ENCODE peak calls at places on chromosomes 12 and 14, in five cellular contexts. G, T, Y, Z and P are unnamed samples.

GRCh38 chr14:25537846-25538455 is 488.0 kb upstream of the STXBP6 start:
- DNase-seq in G (peak; percentile 81), T (no peak), Y (peak; percentile 44), Z (no peak), P (no peak)

GRCh38 chr14:62592877-62593276 is 452.4 kb downstream of the KCNH5 start:
- DNase-seq in G (no peak), T (no peak), Y (no peak), Z (no peak), P (no peak)

GRCh38 chr12:98591209-98591608 is 2.3 kb upstream of the SLC25A3 start:
- DNase-seq in G (no peak), T (no peak), Y (no peak), Z (no peak), P (no peak)

GRCh38 chr12:104303538-104304151 is at the start of gene EID3:
- DNase-seq in G (peak; percentile 93), T (peak; percentile 71), Y (peak; percentile 91), Z (peak; percentile 84), P (peak; percentile 80)

GRCh38 chr14:32110200-32110896 is 33.2 kb downstream of the ARHGAP5 start:
- DNase-seq in G (no peak), T (no peak), Y (no peak), Z (no peak), P (no peak)

GRCh38 chr12:105939181-105939721 is 199.5 kb downstream of the NUAK1 start:
- DNase-seq in G (no peak), T (no peak), Y (no peak), Z (no peak), P (no peak)

GRCh38 chr14:65025818-65026217 is 39.1 kb downstream of the FNTB start:
- DNase-seq in G (no peak), T (no peak), Y (no peak), Z (no peak), P (no peak)

GRCh38 chr14:53567236-53567785 is 389.3 kb downstream of the BMP4 start:
- DNase-seq in G (no peak), T (no peak), Y (no peak), Z (no peak), P (no peak)

GRCh38 chr14:74875941-74876913 is at the start of gene PROX2:
- DNase-seq in G (no peak), T (no peak), Y (no peak), Z (peak; percentile 3), P (no peak)

GRCh38 chr12:11697670-11698387 is 48.4 kb downstream of the ETV6 start:
- DNase-seq in G (no peak), T (no peak), Y (no peak), Z (no peak), P (no peak)

GRCh38 chr14:54735424-54735823 is 167.2 kb downstream of the GCH1 start:
- DNase-seq in G (no peak), T (no peak), Y (no peak), Z (no peak), P (no peak)

GRCh38 chr14:39446131-39446744 is 14.0 kb upstream of the FBXO33 start:
- DNase-seq in G (no peak), T (no peak), Y (no peak), Z (no peak), P (no peak)

GRCh38 chr14:102390064-102390463 is 27.3 kb downstream of the TECPR2 start:
- DNase-seq in G (no peak), T (peak; percentile 56), Y (no peak), Z (no peak), P (no peak)

GRCh38 chr14:68616255-68616902 is 176.5 kb downstream of the ZFP36L1 start:
- DNase-seq in G (no peak), T (peak; percentile 44), Y (no peak), Z (no peak), P (no peak)

GRCh38 chr14:65258391-65258790 is 154.1 kb upstream of the FUT8 start:
- DNase-seq in G (no peak), T (peak; percentile 98), Y (no peak), Z (no peak), P (no peak)

GRCh38 chr14:73739899-73740685 is 25.9 kb upstream of the PNMA1 start:
- DNase-seq in G (no peak), T (peak; percentile 27), Y (no peak), Z (no peak), P (no peak)

GRCh38 chr12:42144174-42144423 is 575 bp downstream of the GXYLT1 start:
- DNase-seq in G (peak; percentile 50), T (no peak), Y (no peak), Z (no peak), P (no peak)

GRCh38 chr12:51832708-51833107 is 15.8 kb downstream of the FIGNL2 start:
- DNase-seq in G (no peak), T (no peak), Y (no peak), Z (no peak), P (no peak)

GRCh38 chr14:105309371-105309770 is 5.2 kb upstream of the PACS2 start:
- DNase-seq in G (no peak), T (no peak), Y (no peak), Z (no peak), P (no peak)

GRCh38 chr12:131529196-131530040 is 181.5 kb upstream of the SFSWAP start:
- DNase-seq in G (peak; percentile 93), T (no peak), Y (no peak), Z (no peak), P (no peak)

GRCh38 chr12:51244269-51244668 is 5.6 kb downstream of the DAZAP2 start:
- DNase-seq in G (no peak), T (no peak), Y (no peak), Z (no peak), P (no peak)

GRCh38 chr14:49893309-49894213 is 679 bp downstream of the ARF6 start:
- DNase-seq in G (peak; percentile 46), T (no peak), Y (peak; percentile 67), Z (peak; percentile 64), P (peak; percentile 66)

GRCh38 chr12:6952121-6952859 is 1.1 kb downstream of the PTPN6 start:
- DNase-seq in G (no peak), T (no peak), Y (no peak), Z (no peak), P (no peak)

GRCh38 chr12:109840349-109841073 is 7.3 kb upstream of the TRPV4 start:
- DNase-seq in G (no peak), T (peak; percentile 88), Y (no peak), Z (no peak), P (no peak)

GRCh38 chr14:46147486-46147885 is 504.1 kb downstream of the RPL10L start:
- DNase-seq in G (no peak), T (no peak), Y (no peak), Z (no peak), P (no peak)

GRCh38 chr14:86050072-86050683 is 520.2 kb downstream of the FLRT2 start:
- DNase-seq in G (no peak), T (no peak), Y (no peak), Z (no peak), P (no peak)

DNA sequence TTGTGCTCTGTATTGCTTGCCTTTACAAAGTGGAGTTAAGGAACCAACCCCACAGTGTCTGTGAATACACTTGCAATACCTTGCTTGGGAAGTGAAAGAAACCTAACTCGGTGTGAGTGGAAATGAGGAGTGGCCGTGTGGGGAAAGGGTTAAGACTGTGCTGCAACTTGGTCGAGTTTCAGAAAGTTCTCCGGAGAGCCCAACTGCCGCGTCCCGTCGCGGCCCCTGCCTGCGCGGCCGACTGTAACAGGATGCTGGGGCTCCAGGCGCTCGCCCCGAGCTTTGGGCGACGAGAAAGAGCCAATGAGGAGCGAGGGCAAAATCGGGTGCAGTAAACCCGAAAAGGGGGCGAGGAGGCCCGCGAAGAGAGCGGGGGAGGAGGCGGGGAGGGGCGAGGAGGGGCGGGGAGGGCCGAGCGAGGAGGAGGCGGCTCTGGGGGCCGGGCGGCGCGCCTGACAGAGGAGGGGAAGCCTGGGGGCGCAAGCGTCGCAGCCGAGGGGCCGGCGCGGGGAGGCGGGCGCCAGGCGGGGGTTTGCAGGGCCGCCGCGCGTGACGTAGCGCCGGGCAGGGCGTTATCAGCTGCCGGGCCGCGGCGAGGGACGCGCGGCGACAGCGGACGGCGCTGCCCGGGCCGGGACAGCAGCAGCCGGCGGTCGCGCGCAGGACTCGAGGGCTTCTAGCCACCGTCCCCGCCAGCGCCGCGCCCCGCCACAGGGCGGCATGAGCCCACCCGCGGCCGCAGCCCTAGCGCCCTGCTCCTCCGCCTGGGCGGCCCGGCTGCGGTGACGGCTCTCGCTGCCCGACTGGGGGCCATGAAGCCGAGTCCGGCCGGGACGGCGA is at the start of gene DACT1:
- DNase-seq in G (peak; percentile 70), T (no peak), Y (peak; percentile 44), Z (no peak), P (peak; percentile 70)
- H3K27ac ChIP-seq in G (peak within 1 kb of the TSS; percentile 86), T (no peak within 1 kb of the TSS), Y (peak within 1 kb of the TSS; percentile 72), Z (no peak within 1 kb of the TSS), P (peak within 1 kb of the TSS; percentile 85)

DNA sequence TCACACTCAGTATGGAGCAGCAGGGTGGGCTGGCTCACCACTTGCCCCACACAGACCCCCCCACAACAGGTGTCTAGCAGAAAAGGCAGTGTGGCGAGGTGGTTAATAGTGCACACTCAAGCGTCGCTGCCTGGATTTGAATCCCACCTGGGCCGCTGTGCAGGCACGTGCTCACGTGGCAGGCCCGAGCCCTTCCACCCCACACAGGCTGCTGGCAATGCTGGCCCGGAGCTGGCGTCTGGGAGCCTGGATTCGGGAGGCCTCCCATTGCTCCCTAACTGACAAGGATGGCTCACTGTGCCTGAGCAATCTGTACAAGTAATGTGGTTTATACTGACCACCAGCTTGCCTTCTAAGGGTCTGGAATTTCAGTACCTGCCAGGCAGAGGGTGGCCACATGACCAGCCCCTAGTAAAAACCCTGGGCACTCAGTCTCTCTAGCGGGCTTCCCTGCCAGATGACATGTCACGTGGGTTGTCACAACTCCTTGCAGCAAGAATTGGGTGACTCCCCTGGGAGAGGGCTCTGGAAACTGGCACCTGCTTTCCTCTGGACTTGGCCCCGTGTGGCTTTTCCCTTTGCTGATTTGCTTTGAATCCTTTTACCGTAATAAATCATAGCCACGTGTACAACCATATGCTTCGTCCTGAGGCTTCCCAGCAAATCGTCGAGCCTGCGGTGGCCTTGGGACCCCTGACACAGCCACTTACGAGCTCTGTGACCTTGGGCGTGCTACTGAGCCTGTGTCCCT is 72.8 kb downstream of the SCARB1 start:
- DNase-seq in G (no peak), T (no peak), Y (no peak), Z (no peak), P (no peak)
- H3K4me3 ChIP-seq in G (no peak overlapping the region), T (no peak overlapping the region), Y (no peak overlapping the region), Z (no peak overlapping the region), P (no peak overlapping the region)

DNA sequence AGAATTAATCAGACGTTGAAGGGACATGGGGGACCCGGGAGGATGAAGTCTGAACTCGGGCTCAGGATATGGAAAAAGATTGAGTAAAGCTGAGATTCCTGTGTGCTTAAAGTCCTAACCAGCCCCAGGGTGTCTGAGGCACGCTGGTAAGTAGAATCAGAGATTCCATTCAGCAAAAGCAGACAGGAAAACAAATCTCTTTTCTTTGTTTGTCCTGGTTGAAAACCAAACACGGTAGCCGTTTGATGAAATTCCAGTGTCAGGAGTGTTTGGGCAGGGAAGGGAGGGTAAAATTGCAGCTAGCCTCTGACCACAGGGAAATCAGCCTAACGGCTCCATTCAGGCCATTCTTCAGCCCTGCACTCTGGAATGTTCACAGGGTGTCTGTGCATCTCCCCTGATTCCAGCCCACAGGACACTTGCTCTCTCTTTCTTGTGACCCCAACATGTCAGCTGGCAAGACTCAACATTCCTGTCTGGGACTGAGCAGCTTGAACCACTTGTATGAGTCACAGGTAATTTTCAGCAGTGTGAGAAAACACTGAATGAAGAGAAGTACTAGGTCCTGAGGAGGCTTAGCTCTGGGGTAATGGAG is 31.0 kb downstream of the NINJ2 start:
- DNase-seq in G (no peak), T (peak; percentile 95), Y (peak; percentile 42), Z (no peak), P (no peak)
- H3K27ac ChIP-seq in G (no peak overlapping the region), T (peak overlapping the region; percentile 68), Y (no peak overlapping the region), Z (no peak overlapping the region), P (peak overlapping the region; percentile 83)

DNA sequence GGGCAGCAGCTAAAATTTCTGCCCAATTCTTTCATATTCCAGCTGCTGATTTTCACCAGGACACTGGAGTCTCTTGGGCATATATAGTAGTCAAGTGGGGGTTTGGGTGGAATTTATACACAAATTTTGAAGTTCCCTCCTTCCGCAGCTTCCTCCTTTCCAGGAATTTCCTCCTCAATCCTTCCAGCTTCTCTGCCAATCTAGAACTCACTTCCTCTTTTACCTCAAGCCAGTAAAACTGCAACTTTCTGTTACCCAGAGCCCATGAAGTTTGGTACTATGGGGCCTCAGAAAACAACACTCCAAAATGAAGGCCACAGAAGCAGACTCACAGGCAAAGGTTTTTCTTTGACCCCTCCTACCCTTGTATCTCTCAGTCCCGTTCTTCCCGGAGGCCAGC is 51.7 kb upstream of the G2E3 start:
- DNase-seq in G (no peak), T (no peak), Y (no peak), Z (no peak), P (no peak)
- H3K4me3 ChIP-seq in G (no peak overlapping the region), T (no peak overlapping the region), Y (no peak overlapping the region), Z (no peak overlapping the region), P (no peak overlapping the region)